ENCODE peak calls at places on chromosome 2, in seven cellular contexts. One of them, this sample, is unnamed.

GRCh38 chr2:129253461-129253812 is 726.0 kb upstream of the RAB6C start:
- DNase-seq in WTC11: peak
- DNase-seq in AG09319: no peak
- DNase-seq in astrocyte of the spinal cord: no peak
- DNase-seq in cardiac fibroblast: no peak
- DNase-seq in Calu3: no peak
- DNase-seq in activated CD8-positive, alpha-beta T cell treated with anti-CD3 and anti-CD28 coated beads for 36 hours: no peak
- DNase-seq in this sample: no peak

GRCh38 chr2:198657520-198658121 is 800.1 kb downstream of the SATB2 start:
- DNase-seq in AG09319: no peak
- DNase-seq in astrocyte of the spinal cord: peak
- DNase-seq in cardiac fibroblast: peak
- DNase-seq in activated CD8-positive, alpha-beta T cell treated with anti-CD3 and anti-CD28 coated beads for 36 hours: peak
- DNase-seq in WTC11: peak
- DNase-seq in Calu3: peak
- DNase-seq in this sample: no peak

GRCh38 chr2:218405365-218406208 is 5.9 kb downstream of the CTDSP1 start:
- DNase-seq in WTC11: peak
- DNase-seq in astrocyte of the spinal cord: no peak
- DNase-seq in AG09319: no peak
- DNase-seq in cardiac fibroblast: no peak
- DNase-seq in Calu3: no peak
- DNase-seq in activated CD8-positive, alpha-beta T cell treated with anti-CD3 and anti-CD28 coated beads for 36 hours: peak
- DNase-seq in this sample: no peak

GRCh38 chr2:221107424-221107823 is 464.7 kb downstream of the EPHA4 start:
- DNase-seq in WTC11: no peak
- DNase-seq in Calu3: no peak
- DNase-seq in astrocyte of the spinal cord: no peak
- DNase-seq in cardiac fibroblast: no peak
- DNase-seq in AG09319: no peak
- DNase-seq in activated CD8-positive, alpha-beta T cell treated with anti-CD3 and anti-CD28 coated beads for 36 hours: no peak
- DNase-seq in this sample: no peak

GRCh38 chr2:68387408-68388350 is 22.6 kb downstream of the PLEK start:
- DNase-seq in activated CD8-positive, alpha-beta T cell treated with anti-CD3 and anti-CD28 coated beads for 36 hours: peak
- DNase-seq in Calu3: no peak
- DNase-seq in WTC11: no peak
- DNase-seq in cardiac fibroblast: no peak
- DNase-seq in AG09319: no peak
- DNase-seq in astrocyte of the spinal cord: no peak
- DNase-seq in this sample: no peak

GRCh38 chr2:96934096-96934495 is 52.3 kb downstream of the FAM178B start:
- DNase-seq in AG09319: no peak
- DNase-seq in WTC11: no peak
- DNase-seq in activated CD8-positive, alpha-beta T cell treated with anti-CD3 and anti-CD28 coated beads for 36 hours: no peak
- DNase-seq in astrocyte of the spinal cord: no peak
- DNase-seq in Calu3: no peak
- DNase-seq in cardiac fibroblast: no peak
- DNase-seq in this sample: no peak

GRCh38 chr2:197878792-197879191 is 74.4 kb downstream of the PLCL1 start:
- DNase-seq in activated CD8-positive, alpha-beta T cell treated with anti-CD3 and anti-CD28 coated beads for 36 hours: no peak
- DNase-seq in WTC11: no peak
- DNase-seq in AG09319: no peak
- DNase-seq in cardiac fibroblast: no peak
- DNase-seq in Calu3: no peak
- DNase-seq in astrocyte of the spinal cord: no peak
- DNase-seq in this sample: no peak

GRCh38 chr2:222298311-222299150 is at the start of gene PAX3:
- DNase-seq in astrocyte of the spinal cord: peak
- DNase-seq in activated CD8-positive, alpha-beta T cell treated with anti-CD3 and anti-CD28 coated beads for 36 hours: no peak
- DNase-seq in cardiac fibroblast: no peak
- DNase-seq in WTC11: no peak
- DNase-seq in Calu3: no peak
- DNase-seq in AG09319: no peak
- DNase-seq in this sample: no peak

GRCh38 chr2:109375656-109376055 is 238.1 kb downstream of the SEPTIN10 start:
- DNase-seq in activated CD8-positive, alpha-beta T cell treated with anti-CD3 and anti-CD28 coated beads for 36 hours: no peak
- DNase-seq in AG09319: no peak
- DNase-seq in cardiac fibroblast: no peak
- DNase-seq in Calu3: no peak
- DNase-seq in astrocyte of the spinal cord: no peak
- DNase-seq in WTC11: no peak
- DNase-seq in this sample: no peak

GRCh38 chr2:140257692-140258300 is 1477.6 kb upstream of the NXPH2 start:
- DNase-seq in AG09319: no peak
- DNase-seq in WTC11: no peak
- DNase-seq in astrocyte of the spinal cord: no peak
- DNase-seq in activated CD8-positive, alpha-beta T cell treated with anti-CD3 and anti-CD28 coated beads for 36 hours: no peak
- DNase-seq in Calu3: no peak
- DNase-seq in cardiac fibroblast: no peak
- DNase-seq in this sample: no peak

GRCh38 chr2:15218423-15219086 is 342.6 kb downstream of the NBAS start:
- DNase-seq in astrocyte of the spinal cord: no peak
- DNase-seq in AG09319: no peak
- DNase-seq in cardiac fibroblast: no peak
- DNase-seq in WTC11: no peak
- DNase-seq in Calu3: no peak
- DNase-seq in activated CD8-positive, alpha-beta T cell treated with anti-CD3 and anti-CD28 coated beads for 36 hours: no peak
- DNase-seq in this sample: no peak

GRCh38 chr2:96423281-96423680 is 81.9 kb downstream of the NEURL3 start:
- DNase-seq in Calu3: no peak
- DNase-seq in AG09319: no peak
- DNase-seq in astrocyte of the spinal cord: no peak
- DNase-seq in cardiac fibroblast: peak
- DNase-seq in WTC11: no peak
- DNase-seq in activated CD8-positive, alpha-beta T cell treated with anti-CD3 and anti-CD28 coated beads for 36 hours: no peak
- DNase-seq in this sample: no peak

DNA sequence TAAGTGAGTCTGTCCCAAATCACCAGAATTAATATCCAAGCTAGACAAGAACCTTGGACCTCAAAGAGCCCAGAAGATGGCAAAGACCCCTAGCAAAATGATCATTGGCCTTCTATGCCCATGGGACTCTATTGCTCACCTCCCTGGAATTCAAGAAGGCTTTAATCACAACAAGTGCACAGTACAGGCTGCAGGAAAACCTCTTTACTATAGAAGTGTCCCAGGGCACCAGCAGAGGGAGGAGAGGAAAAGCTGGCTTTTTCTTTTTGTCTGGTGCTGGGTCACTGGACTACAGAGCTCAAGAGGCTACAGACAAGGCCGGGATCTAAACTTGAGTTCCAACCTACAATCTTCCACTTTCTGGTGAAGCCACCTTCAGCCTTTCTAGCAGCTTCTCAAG is 88.3 kb upstream of the PPP1CB start:
- DNase-seq in cardiac fibroblast: peak
- DNase-seq in WTC11: no peak
- DNase-seq in activated CD8-positive, alpha-beta T cell treated with anti-CD3 and anti-CD28 coated beads for 36 hours: no peak
- DNase-seq in astrocyte of the spinal cord: peak
- DNase-seq in AG09319: no peak
- DNase-seq in Calu3: no peak
- DNase-seq in this sample: no peak
- TF ChIP-seq CTCF in cardiac fibroblast: peak
- TF ChIP-seq CTCF in WTC11: no peak
- TF ChIP-seq CTCF in activated CD8-positive, alpha-beta T cell treated with anti-CD3 and anti-CD28 coated beads for 36 hours: no peak
- TF ChIP-seq CTCF in astrocyte of the spinal cord: peak
- TF ChIP-seq CTCF in AG09319: peak
- TF ChIP-seq CTCF in Calu3: no peak
- TF ChIP-seq CTCF in this sample: no peak

DNA sequence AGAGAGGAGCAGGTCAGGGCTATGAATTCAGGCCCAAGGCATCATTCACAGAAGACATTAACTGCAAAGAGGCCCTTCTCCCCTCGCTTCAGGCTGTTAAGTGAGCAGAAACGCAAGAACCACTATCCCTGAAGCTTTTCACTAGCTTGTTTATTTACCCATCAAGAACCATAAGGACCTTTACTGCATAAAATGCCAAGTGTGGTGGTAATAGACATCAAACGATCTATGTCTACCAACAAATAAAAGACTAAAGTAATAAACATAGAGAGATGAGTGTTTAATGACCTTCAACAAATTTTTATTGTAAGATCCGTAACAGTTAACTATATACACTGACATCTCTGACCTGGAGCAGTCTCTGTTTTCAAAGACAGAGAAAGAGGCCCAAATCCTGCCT is 333.0 kb upstream of the HNRNPA3 start:
- DNase-seq in Calu3: no peak
- DNase-seq in astrocyte of the spinal cord: no peak
- DNase-seq in WTC11: no peak
- DNase-seq in cardiac fibroblast: no peak
- DNase-seq in activated CD8-positive, alpha-beta T cell treated with anti-CD3 and anti-CD28 coated beads for 36 hours: no peak
- DNase-seq in AG09319: no peak
- DNase-seq in this sample: no peak
- TF ChIP-seq CTCF in Calu3: no peak
- TF ChIP-seq CTCF in astrocyte of the spinal cord: no peak
- TF ChIP-seq CTCF in WTC11: no peak
- TF ChIP-seq CTCF in cardiac fibroblast: no peak
- TF ChIP-seq CTCF in activated CD8-positive, alpha-beta T cell treated with anti-CD3 and anti-CD28 coated beads for 36 hours: no peak
- TF ChIP-seq CTCF in AG09319: no peak
- TF ChIP-seq CTCF in this sample: no peak

DNA sequence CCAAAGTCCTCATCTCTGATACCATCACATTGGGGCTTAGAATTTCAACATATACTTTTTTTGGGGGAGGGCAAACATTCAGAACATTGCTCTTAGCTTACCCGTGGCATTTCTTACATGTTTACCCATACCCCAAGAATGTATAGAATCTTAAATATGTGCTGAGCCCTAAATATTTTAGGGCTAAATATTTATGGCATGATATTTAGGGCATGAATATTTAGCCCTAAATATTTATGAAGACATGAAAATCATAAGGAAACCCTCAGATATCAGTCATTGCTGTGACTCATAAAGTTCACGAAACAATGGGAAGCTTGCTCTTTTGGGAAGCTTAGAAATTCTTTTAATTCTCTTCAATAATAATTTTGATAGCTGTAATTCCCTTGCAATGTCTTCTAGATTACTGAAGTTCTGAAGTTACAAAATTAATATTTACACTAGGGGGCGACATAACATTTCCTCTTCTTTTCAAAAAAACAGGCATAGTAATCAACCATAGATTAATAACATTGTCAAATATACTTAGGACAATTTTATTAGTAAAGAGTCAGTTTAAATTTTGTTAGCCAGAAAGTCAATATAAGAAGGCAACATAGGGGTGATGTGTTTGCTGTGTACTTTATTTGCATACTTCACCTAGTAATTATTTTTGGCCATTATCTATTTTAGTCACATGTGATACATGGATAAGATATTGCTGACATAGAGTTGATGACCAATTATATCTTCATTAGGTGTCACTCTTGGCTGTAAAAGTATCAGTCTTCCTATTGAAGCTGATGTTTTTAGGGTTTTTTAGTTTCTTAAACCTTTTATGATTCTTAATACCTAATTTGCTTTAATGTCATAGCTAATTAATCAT is 13.1 kb downstream of the ZNF804A start:
- DNase-seq in activated CD8-positive, alpha-beta T cell treated with anti-CD3 and anti-CD28 coated beads for 36 hours: no peak
- DNase-seq in WTC11: no peak
- DNase-seq in Calu3: no peak
- DNase-seq in astrocyte of the spinal cord: peak
- DNase-seq in cardiac fibroblast: peak
- DNase-seq in AG09319: no peak
- DNase-seq in this sample: no peak
- TF ChIP-seq CTCF in activated CD8-positive, alpha-beta T cell treated with anti-CD3 and anti-CD28 coated beads for 36 hours: peak
- TF ChIP-seq CTCF in WTC11: peak
- TF ChIP-seq CTCF in Calu3: peak
- TF ChIP-seq CTCF in astrocyte of the spinal cord: peak
- TF ChIP-seq CTCF in cardiac fibroblast: peak
- TF ChIP-seq CTCF in AG09319: peak
- TF ChIP-seq CTCF in this sample: peak

GRCh38 chr2:27377618-27378095 is 2.9 kb downstream of the ZNF513 start:
- DNase-seq in WTC11: no peak
- DNase-seq in activated CD8-positive, alpha-beta T cell treated with anti-CD3 and anti-CD28 coated beads for 36 hours: no peak
- DNase-seq in Calu3: no peak
- DNase-seq in AG09319: no peak
- DNase-seq in astrocyte of the spinal cord: no peak
- DNase-seq in cardiac fibroblast: no peak
- DNase-seq in this sample: no peak
- TF ChIP-seq CTCF in WTC11: no peak
- TF ChIP-seq CTCF in activated CD8-positive, alpha-beta T cell treated with anti-CD3 and anti-CD28 coated beads for 36 hours: no peak
- TF ChIP-seq CTCF in Calu3: no peak
- TF ChIP-seq CTCF in AG09319: no peak
- TF ChIP-seq CTCF in astrocyte of the spinal cord: no peak
- TF ChIP-seq CTCF in cardiac fibroblast: no peak
- TF ChIP-seq CTCF in this sample: no peak

GRCh38 chr2:212005077-212005671 is 533.4 kb downstream of the ERBB4 start:
- DNase-seq in cardiac fibroblast: peak
- DNase-seq in AG09319: no peak
- DNase-seq in Calu3: peak
- DNase-seq in activated CD8-positive, alpha-beta T cell treated with anti-CD3 and anti-CD28 coated beads for 36 hours: peak
- DNase-seq in astrocyte of the spinal cord: peak
- DNase-seq in WTC11: peak
- DNase-seq in this sample: no peak
- TF ChIP-seq CTCF in cardiac fibroblast: peak
- TF ChIP-seq CTCF in AG09319: peak
- TF ChIP-seq CTCF in Calu3: peak
- TF ChIP-seq CTCF in activated CD8-positive, alpha-beta T cell treated with anti-CD3 and anti-CD28 coated beads for 36 hours: peak
- TF ChIP-seq CTCF in astrocyte of the spinal cord: peak
- TF ChIP-seq CTCF in WTC11: peak
- TF ChIP-seq CTCF in this sample: no peak

GRCh38 chr2:47354013-47354816 is 48.7 kb upstream of the MSH2 start:
- DNase-seq in astrocyte of the spinal cord: peak
- DNase-seq in Calu3: peak
- DNase-seq in AG09319: no peak
- DNase-seq in WTC11: no peak
- DNase-seq in cardiac fibroblast: peak
- DNase-seq in activated CD8-positive, alpha-beta T cell treated with anti-CD3 and anti-CD28 coated beads for 36 hours: no peak
- DNase-seq in this sample: no peak

GRCh38 chr2:47360283-47360682 is 42.7 kb upstream of the MSH2 start:
- DNase-seq in Calu3: no peak
- DNase-seq in AG09319: no peak
- DNase-seq in cardiac fibroblast: no peak
- DNase-seq in WTC11: no peak
- DNase-seq in astrocyte of the spinal cord: no peak
- DNase-seq in activated CD8-positive, alpha-beta T cell treated with anti-CD3 and anti-CD28 coated beads for 36 hours: no peak
- DNase-seq in this sample: no peak

GRCh38 chr2:47359375-47359868 is 43.5 kb upstream of the MSH2 start:
- DNase-seq in astrocyte of the spinal cord: no peak
- DNase-seq in activated CD8-positive, alpha-beta T cell treated with anti-CD3 and anti-CD28 coated beads for 36 hours: no peak
- DNase-seq in WTC11: no peak
- DNase-seq in cardiac fibroblast: no peak
- DNase-seq in Calu3: no peak
- DNase-seq in AG09319: no peak
- DNase-seq in this sample: no peak

GRCh38 chr2:47357475-47357874 is 45.5 kb upstream of the MSH2 start:
- DNase-seq in Calu3: peak
- DNase-seq in WTC11: no peak
- DNase-seq in astrocyte of the spinal cord: peak
- DNase-seq in activated CD8-positive, alpha-beta T cell treated with anti-CD3 and anti-CD28 coated beads for 36 hours: no peak
- DNase-seq in cardiac fibroblast: peak
- DNase-seq in AG09319: no peak
- DNase-seq in this sample: no peak

GRCh38 chr2:47354817-47355653 is 47.9 kb upstream of the MSH2 start:
- DNase-seq in astrocyte of the spinal cord: no peak
- DNase-seq in activated CD8-positive, alpha-beta T cell treated with anti-CD3 and anti-CD28 coated beads for 36 hours: no peak
- DNase-seq in Calu3: no peak
- DNase-seq in WTC11: no peak
- DNase-seq in cardiac fibroblast: no peak
- DNase-seq in AG09319: no peak
- DNase-seq in this sample: no peak
- TF ChIP-seq CTCF in astrocyte of the spinal cord: no peak
- TF ChIP-seq CTCF in activated CD8-positive, alpha-beta T cell treated with anti-CD3 and anti-CD28 coated beads for 36 hours: no peak
- TF ChIP-seq CTCF in Calu3: no peak
- TF ChIP-seq CTCF in WTC11: no peak
- TF ChIP-seq CTCF in cardiac fibroblast: no peak
- TF ChIP-seq CTCF in AG09319: no peak
- TF ChIP-seq CTCF in this sample: no peak